ENCODE peak calls at places on chromosomes 6 and 20, in six cellular contexts. S is sigmoid colon; M is Panc1; B is CD4-positive, alpha-beta memory T cell; K is neural progenitor cell; Z is adrenal gland. F is an unnamed sample.

GRCh38 chr6:131717815-131718214 is 7.0 kb upstream of the CTAGE9 start:
- DNase-seq in B (no peak), M (no peak), S (no peak), K (no peak), Z (no peak), F (no peak)

GRCh38 chr6:108198761-108199498 is 33.1 kb downstream of the NR2E1 start:
- DNase-seq in K (no peak), M (no peak), Z (no peak), B (no peak), S (no peak), F (no peak)

GRCh38 chr20:58078741-58079522 is 149.5 kb downstream of the ANKRD60 start:
- DNase-seq in S (no peak), Z (peak; percentile 39), M (no peak), K (no peak), B (no peak), F (no peak)

GRCh38 chr6:130148181-130148580 is 74.6 kb downstream of the SAMD3 start:
- DNase-seq in M (no peak), B (no peak), S (no peak), Z (no peak), K (no peak), F (no peak)

GRCh38 chr20:5002077-5002413 is 735 bp upstream of the SLC23A2 start:
- DNase-seq in Z (no peak), B (no peak), S (no peak), M (no peak), K (peak; percentile 18), F (peak; percentile 68)

GRCh38 chr20:14582855-14583254 is 245.4 kb upstream of the FLRT3 start:
- DNase-seq in S (no peak), B (no peak), Z (no peak), M (no peak), K (no peak), F (no peak)

GRCh38 chr20:32537657-32538525 is 47.2 kb downstream of the NOL4L start:
- DNase-seq in B (no peak), Z (no peak), M (no peak), S (no peak), K (no peak), F (no peak)

GRCh38 chr6:139713416-139713815 is 339.0 kb upstream of the CITED2 start:
- DNase-seq in Z (no peak), S (no peak), M (no peak), K (no peak), B (no peak), F (no peak)

GRCh38 chr6:31058128-31058894 is 48.0 kb downstream of the MUC22 start:
- DNase-seq in Z (no peak), M (peak; percentile 79), K (peak; percentile 83), S (no peak), B (peak; percentile 11), F (no peak)

GRCh38 chr20:63648190-63648589 is 5.0 kb downstream of the STMN3 start:
- DNase-seq in S (no peak), B (no peak), Z (no peak), M (no peak), K (no peak), F (no peak)

GRCh38 chr6:10528170-10528981 is 7.2 kb downstream of the GCNT2 start:
- DNase-seq in M (peak; percentile 86), Z (no peak), B (peak; percentile 10), S (no peak), K (no peak), F (no peak)

GRCh38 chr20:30811896-30812671 is 445.4 kb upstream of the DEFB115 start:
- DNase-seq in M (no peak), Z (no peak), B (no peak), K (peak; percentile 39), S (peak; percentile 73), F (no peak)

GRCh38 chr6:2441881-2442475 is 196.6 kb upstream of the GMDS start:
- DNase-seq in S (no peak), Z (no peak), K (no peak), B (no peak), M (no peak), F (no peak)

GRCh38 chr6:28525496-28526039 is at the start of gene GPX5:
- DNase-seq in Z (no peak), B (no peak), K (no peak), M (no peak), S (no peak), F (no peak)

GRCh38 chr6:71400852-71401251 is 112.2 kb downstream of the OGFRL1 start:
- DNase-seq in B (no peak), S (no peak), K (no peak), M (no peak), Z (no peak), F (no peak)

GRCh38 chr6:25027221-25027916 is 91.6 kb upstream of the RIPOR2 start:
- DNase-seq in S (no peak), K (no peak), M (peak; percentile 2), Z (no peak), B (peak; percentile 86), F (no peak)

GRCh38 chr6:111552241-111552744 is 53.4 kb downstream of the TRAF3IP2 start:
- DNase-seq in S (peak; percentile 91), Z (peak; percentile 89), M (peak; percentile 46), K (peak; percentile 76), B (no peak), F (peak; percentile 48)

GRCh38 chr20:32823737-32824588 is 4.2 kb downstream of the MAPRE1 start:
- DNase-seq in Z (no peak), M (no peak), S (no peak), K (no peak), B (no peak), F (no peak)

GRCh38 chr6:912871-913663 is 220.1 kb upstream of the EXOC2 start:
- DNase-seq in M (no peak), Z (no peak), S (no peak), K (peak; percentile 65), B (no peak), F (peak; percentile 44)

GRCh38 chr6:100568255-100568654 is 103.5 kb upstream of the SIM1 start:
- DNase-seq in S (no peak), B (no peak), K (no peak), Z (no peak), M (no peak), F (no peak)

DNA sequence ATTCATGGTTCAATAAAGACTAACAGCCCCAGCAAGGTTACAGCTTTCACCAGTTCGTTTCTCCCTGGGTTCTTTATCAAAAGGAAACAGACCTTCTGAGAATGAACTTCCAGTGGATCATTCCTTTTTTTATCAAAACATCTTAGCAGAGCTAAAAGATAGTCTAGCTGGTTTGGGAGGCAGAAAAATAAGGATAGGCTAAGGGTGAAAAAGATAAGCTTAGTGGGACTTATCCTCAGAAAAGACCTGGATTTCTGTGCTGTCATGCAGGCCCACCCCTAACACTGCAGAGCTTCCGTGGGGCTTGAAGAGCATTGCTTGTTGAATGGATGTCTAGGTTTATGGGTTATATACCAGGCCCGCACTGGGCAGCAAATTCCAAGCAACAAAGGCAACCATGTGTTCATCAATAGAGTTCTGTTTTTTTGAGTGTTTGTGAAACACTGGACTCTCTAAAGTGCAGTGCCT is 52.8 kb downstream of the TNFAIP3 start:
- DNase-seq in B (no peak), K (no peak), S (no peak), M (no peak), Z (no peak), F (no peak)
- H3K4me3 ChIP-seq in B (no peak overlapping the region), K (no peak overlapping the region), S (no peak overlapping the region), M (no peak overlapping the region), Z (no peak overlapping the region), F (no peak overlapping the region)

GRCh38 chr20:62475819-62476073 is at the start of gene GATA5:
- DNase-seq in B (no peak), M (no peak), Z (no peak), K (no peak), S (no peak), F (no peak)

GRCh38 chr20:62474585-62475026 is 1.2 kb downstream of the GATA5 start:
- DNase-seq in K (no peak), B (no peak), S (no peak), Z (no peak), M (no peak), F (no peak)

GRCh38 chr20:62475027-62475818 is 572 bp downstream of the GATA5 start:
- DNase-seq in S (no peak), M (no peak), Z (no peak), K (peak; percentile 54), B (no peak), F (no peak)

GRCh38 chr20:62477669-62478450 is 2.1 kb upstream of the GATA5 start:
- DNase-seq in M (no peak), Z (no peak), K (peak; percentile 74), B (no peak), S (no peak), F (no peak)

DNA sequence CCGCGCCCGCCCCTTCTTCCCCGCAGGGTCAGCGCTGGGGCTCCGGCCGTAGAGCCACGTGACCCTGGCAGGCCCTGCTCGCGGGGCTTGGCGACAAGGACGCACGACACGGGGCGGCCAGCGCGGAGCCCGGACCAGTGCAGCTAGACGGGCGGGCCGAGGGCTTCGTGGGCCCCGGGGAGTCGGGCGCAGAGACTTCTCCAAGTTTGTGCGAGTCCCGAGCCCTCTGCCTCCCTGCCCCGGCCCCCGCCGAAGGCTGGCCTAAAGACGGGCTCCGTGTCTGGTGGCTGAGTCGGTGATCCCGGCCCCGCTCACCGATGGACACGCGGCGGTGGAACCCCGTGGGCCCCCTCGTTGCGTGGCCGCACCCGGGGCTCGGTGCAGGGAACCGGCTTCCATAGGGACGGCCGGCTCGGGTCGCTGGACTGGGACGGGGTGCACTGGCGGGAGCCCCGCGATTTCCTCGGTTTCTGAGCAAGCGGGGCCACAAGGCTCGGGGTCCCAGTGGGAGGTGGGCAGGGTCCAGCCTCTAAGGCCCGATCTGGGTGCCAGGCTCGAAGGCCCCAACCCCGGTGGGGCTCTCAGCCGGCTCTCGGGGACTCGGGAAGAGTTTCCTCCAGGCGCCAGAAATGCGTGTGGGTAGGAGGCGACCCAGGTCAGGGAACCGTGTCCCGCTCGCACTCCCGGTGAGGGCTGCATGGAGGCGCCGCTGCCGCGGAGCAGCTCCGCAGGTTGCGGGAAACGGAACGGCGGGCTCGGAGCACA is 461 bp upstream of the GATA5 start:
- DNase-seq in M (no peak), S (no peak), Z (peak; percentile 65), K (peak; percentile 83), B (no peak), F (no peak)
- H3K4me3 ChIP-seq in M (peak overlapping the region; percentile 46), S (no peak overlapping the region), Z (peak overlapping the region; percentile 16), K (peak overlapping the region; percentile 49), B (no peak overlapping the region), F (peak overlapping the region; percentile 47)

GRCh38 chr6:136599324-136600011 is 49.2 kb upstream of the MAP7 start:
- DNase-seq in Z (no peak), M (no peak), B (no peak), S (no peak), K (no peak), F (no peak)
- H3K4me3 ChIP-seq in Z (no peak overlapping the region), M (no peak overlapping the region), B (no peak overlapping the region), S (no peak overlapping the region), K (no peak overlapping the region), F (no peak overlapping the region)

GRCh38 chr20:47719211-47719610 is 66.1 kb downstream of the SULF2 start:
- DNase-seq in Z (no peak), S (no peak), B (no peak), M (no peak), K (no peak), F (no peak)

GRCh38 chr20:47723322-47723721 is 62.0 kb downstream of the SULF2 start:
- DNase-seq in Z (no peak), B (no peak), S (no peak), M (no peak), K (no peak), F (no peak)

GRCh38 chr20:47719625-47720024 is 65.7 kb downstream of the SULF2 start:
- DNase-seq in B (no peak), S (no peak), Z (no peak), M (no peak), K (no peak), F (no peak)

GRCh38 chr20:47718398-47718797 is 66.9 kb downstream of the SULF2 start:
- DNase-seq in S (no peak), Z (no peak), B (no peak), K (no peak), M (no peak), F (no peak)

GRCh38 chr20:47720636-47721427 is 64.4 kb downstream of the SULF2 start:
- DNase-seq in Z (no peak), K (no peak), S (no peak), M (no peak), B (no peak), F (no peak)
- H3K4me3 ChIP-seq in Z (no peak overlapping the region), K (no peak overlapping the region), S (no peak overlapping the region), M (no peak overlapping the region), B (no peak overlapping the region), F (no peak overlapping the region)

F was measured in NT2/D1.